ENCODE peak calls at places on chromosomes 3 and 15, in five cellular contexts. One of them, this sample, is unnamed.

GRCh38 chr3:184937611-184938010 is 125.6 kb downstream of the VPS8 start:
- DNase-seq in tibial nerve: no peak
- DNase-seq in activated CD4-positive, alpha-beta T cell treated with anti-CD3 and anti-CD28 coated beads for 1 hour: no peak
- DNase-seq in NCI-H774: no peak
- DNase-seq in K562: no peak
- DNase-seq in this sample: no peak

GRCh38 chr15:26365077-26365476 is 407.8 kb downstream of the GABRB3 start:
- DNase-seq in tibial nerve: no peak
- DNase-seq in activated CD4-positive, alpha-beta T cell treated with anti-CD3 and anti-CD28 coated beads for 1 hour: no peak
- DNase-seq in NCI-H774: no peak
- DNase-seq in K562: no peak
- DNase-seq in this sample: no peak

GRCh38 chr15:72078887-72079286 is 39.1 kb downstream of the MYO9A start:
- DNase-seq in NCI-H774: no peak
- DNase-seq in K562: no peak
- DNase-seq in activated CD4-positive, alpha-beta T cell treated with anti-CD3 and anti-CD28 coated beads for 1 hour: no peak
- DNase-seq in tibial nerve: no peak
- DNase-seq in this sample: no peak

GRCh38 chr3:139574026-139574947 is 34.7 kb upstream of the RBP1 start:
- DNase-seq in tibial nerve: peak
- DNase-seq in activated CD4-positive, alpha-beta T cell treated with anti-CD3 and anti-CD28 coated beads for 1 hour: no peak
- DNase-seq in NCI-H774: no peak
- DNase-seq in K562: no peak
- DNase-seq in this sample: peak

GRCh38 chr3:88149146-88149515 is 628 bp upstream of the C3orf38 start:
- DNase-seq in NCI-H774: no peak
- DNase-seq in K562: peak
- DNase-seq in activated CD4-positive, alpha-beta T cell treated with anti-CD3 and anti-CD28 coated beads for 1 hour: no peak
- DNase-seq in tibial nerve: no peak
- DNase-seq in this sample: peak

GRCh38 chr3:175266993-175267960 is 408.1 kb downstream of the NAALADL2 start:
- DNase-seq in activated CD4-positive, alpha-beta T cell treated with anti-CD3 and anti-CD28 coated beads for 1 hour: no peak
- DNase-seq in K562: no peak
- DNase-seq in NCI-H774: no peak
- DNase-seq in tibial nerve: no peak
- DNase-seq in this sample: no peak

GRCh38 chr3:72086051-72086711 is 301.2 kb upstream of the PROK2 start:
- DNase-seq in tibial nerve: no peak
- DNase-seq in K562: peak
- DNase-seq in activated CD4-positive, alpha-beta T cell treated with anti-CD3 and anti-CD28 coated beads for 1 hour: no peak
- DNase-seq in NCI-H774: no peak
- DNase-seq in this sample: no peak

GRCh38 chr3:145952541-145952940 is 208.4 kb downstream of the PLOD2 start:
- DNase-seq in tibial nerve: no peak
- DNase-seq in activated CD4-positive, alpha-beta T cell treated with anti-CD3 and anti-CD28 coated beads for 1 hour: no peak
- DNase-seq in K562: no peak
- DNase-seq in NCI-H774: no peak
- DNase-seq in this sample: no peak

GRCh38 chr3:39288300-39288808 is 8.5 kb upstream of the CX3CR1 start:
- DNase-seq in activated CD4-positive, alpha-beta T cell treated with anti-CD3 and anti-CD28 coated beads for 1 hour: peak
- DNase-seq in tibial nerve: peak
- DNase-seq in NCI-H774: peak
- DNase-seq in K562: peak
- DNase-seq in this sample: peak

GRCh38 chr15:50876989-50877360 is 31.5 kb upstream of the AP4E1 start:
- DNase-seq in tibial nerve: peak
- DNase-seq in NCI-H774: peak
- DNase-seq in activated CD4-positive, alpha-beta T cell treated with anti-CD3 and anti-CD28 coated beads for 1 hour: peak
- DNase-seq in K562: peak
- DNase-seq in this sample: peak

GRCh38 chr3:47781326-47781684 is 388 bp downstream of the SMARCC1 start:
- DNase-seq in NCI-H774: no peak
- DNase-seq in K562: peak
- DNase-seq in tibial nerve: peak
- DNase-seq in activated CD4-positive, alpha-beta T cell treated with anti-CD3 and anti-CD28 coated beads for 1 hour: peak
- DNase-seq in this sample: no peak

GRCh38 chr3:155323063-155323666 is 29.7 kb upstream of the STRIT1 start:
- DNase-seq in activated CD4-positive, alpha-beta T cell treated with anti-CD3 and anti-CD28 coated beads for 1 hour: no peak
- DNase-seq in tibial nerve: peak
- DNase-seq in NCI-H774: peak
- DNase-seq in K562: peak
- DNase-seq in this sample: peak

GRCh38 chr3:98801042-98801747 is 38.1 kb downstream of the ST3GAL6 start:
- DNase-seq in tibial nerve: no peak
- DNase-seq in activated CD4-positive, alpha-beta T cell treated with anti-CD3 and anti-CD28 coated beads for 1 hour: no peak
- DNase-seq in NCI-H774: no peak
- DNase-seq in K562: no peak
- DNase-seq in this sample: no peak

GRCh38 chr3:131620977-131621376 is 118.2 kb upstream of the MRPL3 start:
- DNase-seq in NCI-H774: no peak
- DNase-seq in activated CD4-positive, alpha-beta T cell treated with anti-CD3 and anti-CD28 coated beads for 1 hour: no peak
- DNase-seq in K562: no peak
- DNase-seq in tibial nerve: no peak
- DNase-seq in this sample: no peak

GRCh38 chr15:88621789-88622604 is 857 bp downstream of the AEN start:
- DNase-seq in activated CD4-positive, alpha-beta T cell treated with anti-CD3 and anti-CD28 coated beads for 1 hour: no peak
- DNase-seq in tibial nerve: no peak
- DNase-seq in NCI-H774: no peak
- DNase-seq in K562: no peak
- DNase-seq in this sample: no peak